ENCODE peak calls at places on chromosomes 5 and 9, in four cellular contexts. I, L, K and R are unnamed samples.
A peak's percentile ranks its signal among the peaks of the same experiment; 100 is the strongest.

GRCh38 chr5:123708074-123708806 is 196.3 kb downstream of the CSNK1G3 start:
- DNase-seq in I (no peak), L (no peak), K (no peak), R (no peak)

GRCh38 chr5:152376871-152377270 is 28.2 kb downstream of the NMUR2 start:
- DNase-seq in I (no peak), L (no peak), K (no peak), R (no peak)

GRCh38 chr5:178453224-178453623 is 137.0 kb downstream of the COL23A1 start:
- DNase-seq in I (no peak), L (no peak), K (no peak), R (no peak)

GRCh38 chr5:121251954-121252353 is 599.7 kb upstream of the FTMT start:
- DNase-seq in I (no peak), L (no peak), K (no peak), R (no peak)

GRCh38 chr9:19788614-19789271 is at the start of gene SLC24A2:
- DNase-seq in I (peak; percentile 74), L (no peak), K (peak; percentile 73), R (peak; percentile 75)

GRCh38 chr5:21236104-21236503 is 1248.1 kb upstream of the CDH18 start:
- DNase-seq in I (no peak), L (no peak), K (no peak), R (no peak)

GRCh38 chr9:123679330-123679987 is 250.5 kb downstream of the DENND1A start:
- DNase-seq in I (no peak), L (peak; percentile 95), K (no peak), R (no peak)

GRCh38 chr9:131254107-131254491 is 22.2 kb downstream of the FAM78A start:
- DNase-seq in I (no peak), L (no peak), K (no peak), R (peak; percentile 3)

GRCh38 chr5:67118050-67118620 is 78.5 kb downstream of the CD180 start:
- DNase-seq in I (no peak), L (no peak), K (no peak), R (peak; percentile 28)

GRCh38 chr5:35374584-35374983 is 144.3 kb upstream of the PRLR start:
- DNase-seq in I (no peak), L (no peak), K (no peak), R (no peak)

DNA sequence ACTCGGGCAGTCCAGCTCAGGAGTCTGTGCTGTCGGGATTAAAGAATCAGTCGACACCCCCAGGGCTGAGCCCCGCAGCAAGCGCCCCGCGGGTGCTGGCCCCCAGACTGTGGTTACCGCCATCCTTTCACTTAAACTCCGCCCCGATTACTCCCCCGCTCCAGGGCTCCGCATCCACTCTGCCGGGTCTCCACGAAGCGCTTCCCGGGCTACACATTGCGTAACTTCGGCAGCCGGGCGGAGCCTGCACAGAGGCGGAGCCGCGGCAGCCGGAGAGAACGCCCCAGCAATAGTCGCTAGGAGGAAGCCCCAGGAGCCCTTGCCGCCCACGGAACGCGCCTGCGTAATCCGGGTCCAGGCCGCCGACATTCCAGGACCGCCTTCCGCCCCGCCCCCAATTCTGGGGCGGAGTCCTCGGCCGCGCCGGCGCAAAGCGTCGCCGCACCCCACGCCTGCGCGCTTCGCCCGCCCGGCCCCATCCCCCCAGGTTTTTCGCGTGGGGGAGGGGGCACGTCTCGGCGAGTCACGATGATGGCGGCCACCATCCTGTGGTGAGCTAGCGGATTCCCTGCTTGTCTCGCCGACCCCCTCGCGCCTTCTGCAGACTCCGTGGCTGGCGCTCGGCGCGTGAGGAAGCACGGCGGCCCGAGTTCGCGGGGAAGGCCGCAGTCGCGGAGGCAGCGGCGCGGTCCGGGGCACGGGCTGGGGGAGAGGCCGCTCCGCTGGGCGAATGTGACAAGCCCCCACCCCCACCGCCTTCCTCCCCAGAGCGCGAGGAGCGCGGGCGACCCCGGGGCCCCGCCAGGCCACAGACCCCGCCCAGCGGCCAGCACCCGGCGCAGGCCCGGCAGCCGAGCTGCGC is at the start of gene RAD23B:
- DNase-seq in I (peak; percentile 97), L (peak; percentile 88), K (peak; percentile 97), R (peak; percentile 98)
- TF ChIP-seq CREB1 in I (peak; percentile 58), L (peak; percentile 73), K (no peak), R (peak; percentile 11)

GRCh38 chr9:127216210-127216887 is 48.2 kb upstream of the GARNL3 start:
- DNase-seq in I (no peak), L (no peak), K (no peak), R (no peak)
- TF ChIP-seq CREB1 in I (no peak), L (no peak), K (no peak), R (no peak)

DNA sequence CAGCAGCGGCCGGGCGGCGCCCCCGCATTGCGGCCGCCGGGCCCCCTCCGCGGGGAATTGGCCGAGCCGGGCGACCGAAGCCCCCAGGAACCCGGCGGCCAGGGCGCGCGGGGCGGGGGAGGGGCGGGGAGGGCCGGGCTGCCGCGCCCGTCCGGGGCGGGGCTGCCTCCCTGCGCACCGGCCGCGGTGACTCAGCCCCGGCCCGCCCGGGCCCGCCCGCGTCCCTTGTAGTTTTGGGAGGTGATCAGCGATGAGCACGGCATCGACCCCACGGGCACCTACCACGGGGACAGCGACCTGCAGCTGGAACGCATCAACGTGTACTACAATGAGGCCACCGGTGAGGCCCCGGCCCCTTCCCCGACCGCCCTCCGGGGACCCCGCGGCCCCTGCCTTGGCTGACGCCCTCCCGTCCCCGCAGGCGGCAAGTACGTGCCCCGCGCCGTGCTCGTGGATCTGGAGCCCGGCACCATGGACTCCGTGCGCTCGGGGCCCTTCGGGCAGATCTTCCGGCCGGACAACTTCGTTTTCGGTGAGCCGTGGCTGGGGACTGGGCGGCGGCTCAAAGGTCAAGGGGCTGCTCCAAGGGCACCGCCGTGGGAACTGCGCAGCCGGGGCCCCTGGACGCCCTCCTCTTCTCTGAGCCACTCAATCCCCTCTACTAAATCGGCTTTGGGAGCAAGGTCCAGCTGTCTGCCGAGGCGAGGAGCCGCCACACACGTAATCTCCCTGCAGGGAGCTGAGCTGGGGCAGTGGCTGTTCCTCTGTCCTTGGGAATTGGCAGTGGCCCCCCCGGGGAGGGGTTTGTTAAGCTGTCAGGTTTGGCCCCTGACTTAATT is 622 bp downstream of the TUBB4B start:
- DNase-seq in I (no peak), L (no peak), K (no peak), R (no peak)
- TF ChIP-seq CREB1 in I (no peak), L (no peak), K (no peak), R (no peak)

DNA sequence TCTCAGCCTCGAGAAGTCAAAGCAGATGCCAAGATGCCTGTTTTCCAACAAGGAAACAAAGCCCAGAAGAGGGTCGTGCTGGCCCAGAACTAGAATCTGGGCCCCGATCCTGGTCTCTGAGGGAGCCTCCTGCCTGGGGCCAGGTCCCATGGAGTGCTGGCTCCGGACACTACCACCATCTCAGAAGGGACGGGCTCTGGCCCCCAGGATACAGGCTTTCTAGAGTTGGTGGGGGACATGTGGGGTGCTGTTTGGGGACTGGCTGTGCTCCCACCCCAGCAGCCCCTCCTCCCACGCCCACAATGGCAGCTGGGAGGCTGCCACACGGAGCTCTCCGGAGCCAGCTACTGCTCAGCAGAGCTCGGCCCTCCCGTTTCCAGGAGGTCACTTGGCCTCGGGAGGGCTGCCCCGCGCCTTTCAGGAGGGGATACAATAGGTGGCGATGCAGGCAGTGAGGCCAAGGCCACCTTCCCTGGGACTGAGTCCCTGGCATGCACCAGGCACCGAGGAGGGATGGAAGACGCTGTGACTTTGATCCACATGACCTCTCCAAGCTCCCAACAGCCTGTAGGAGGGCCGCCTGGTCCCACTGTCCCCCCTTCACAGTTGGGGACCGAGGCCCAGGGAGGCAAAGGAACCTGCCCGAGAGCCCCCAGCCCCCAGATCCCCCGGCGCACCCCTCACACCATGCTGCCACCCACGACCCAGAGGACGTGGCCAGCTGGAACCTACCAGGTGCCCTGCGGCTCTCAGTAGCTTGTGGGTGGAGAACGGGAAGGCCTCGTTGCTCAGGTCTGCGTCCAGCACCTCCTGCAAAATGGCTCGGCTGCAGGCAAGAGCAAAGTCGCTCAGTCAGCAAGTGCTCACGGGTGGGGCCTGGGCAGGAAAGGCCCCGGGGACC is 48.5 kb downstream of the DBH start:
- DNase-seq in I (no peak), L (no peak), K (no peak), R (no peak)
- TF ChIP-seq CREB1 in I (no peak), L (no peak), K (no peak), R (no peak)

DNA sequence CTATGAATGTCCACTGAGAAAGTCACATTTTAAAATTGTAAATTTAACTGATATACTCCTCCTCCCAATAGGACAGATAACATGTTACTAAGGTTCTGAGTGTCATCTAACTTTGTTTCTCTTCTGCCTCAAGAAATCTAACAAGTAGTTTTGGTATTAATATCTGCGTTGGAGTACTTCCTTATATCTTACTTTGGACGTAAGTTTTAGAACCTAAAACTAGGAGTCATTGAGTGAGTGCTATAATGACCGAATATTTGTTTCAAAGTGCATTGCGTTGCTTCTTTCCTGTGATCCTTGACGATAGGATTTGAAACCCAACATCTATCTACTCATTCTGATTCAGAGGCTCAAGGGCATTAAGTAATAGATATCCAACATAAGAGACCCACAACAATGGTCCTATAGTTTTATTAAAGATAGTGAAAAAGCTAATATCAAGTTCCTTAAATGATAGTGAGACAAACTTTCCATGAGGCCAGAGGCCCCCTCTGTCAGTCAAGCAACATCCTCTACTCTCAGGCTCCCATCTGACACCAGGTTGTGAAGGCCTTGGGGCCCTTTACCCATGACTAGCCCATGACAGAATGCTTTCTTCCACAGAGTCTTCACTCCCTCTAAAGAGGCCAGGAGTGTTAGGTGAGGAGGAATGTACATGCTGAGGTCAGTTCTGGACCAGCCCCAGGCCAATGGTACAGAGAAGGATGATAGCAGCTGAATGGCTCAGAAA is 45.3 kb upstream of the MAP3K1 start:
- DNase-seq in I (no peak), L (no peak), K (no peak), R (no peak)
- TF ChIP-seq CREB1 in I (no peak), L (no peak), K (no peak), R (no peak)

DNA sequence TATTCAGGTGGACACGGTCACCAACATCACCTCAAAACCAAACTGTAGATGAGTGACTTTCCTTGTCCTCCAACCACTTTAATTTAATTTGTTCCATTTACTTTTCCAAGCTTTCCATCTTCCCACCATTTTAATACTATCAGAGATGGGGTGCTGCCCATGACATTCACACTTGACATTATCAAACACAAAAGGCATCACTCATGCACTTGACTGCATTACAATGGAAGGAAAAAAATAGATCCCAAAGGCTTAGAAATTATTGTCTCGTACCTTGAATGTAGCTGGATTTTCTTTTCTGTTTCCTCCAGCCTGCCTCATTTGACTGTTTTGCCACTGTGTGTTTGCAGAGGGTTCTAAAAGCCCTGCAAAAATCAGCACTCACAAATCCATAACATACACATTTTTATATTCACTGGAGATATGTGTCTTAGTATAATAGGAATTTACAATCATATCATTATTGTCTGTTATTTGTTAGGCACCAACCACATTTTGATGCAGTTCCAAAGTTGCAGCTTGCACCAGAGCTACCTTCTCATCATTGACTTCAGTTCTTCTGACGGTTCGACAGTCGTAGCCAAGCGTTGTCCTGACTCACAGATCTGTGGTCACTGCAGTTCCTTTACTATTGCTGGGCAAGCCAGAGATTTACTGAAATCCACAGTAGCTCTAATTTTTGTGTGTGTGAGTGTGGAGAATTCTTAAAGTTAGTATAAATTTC is 712.3 kb upstream of the WWC1 start:
- DNase-seq in I (no peak), L (no peak), K (no peak), R (no peak)
- TF ChIP-seq CREB1 in I (no peak), L (no peak), K (no peak), R (no peak)